ENCODE peak calls at places on chromosomes 13 and 19, in eight cellular contexts. One of them, this sample, is unnamed.

GRCh38 chr13:73970413-73971055 is 163.7 kb downstream of the KLF12 start:
- DNase-seq in fibroblast of lung: no peak
- DNase-seq in gastrocnemius medialis: no peak
- DNase-seq in colonic mucosa: no peak
- DNase-seq in prostate gland: no peak
- DNase-seq in aorta: no peak
- DNase-seq in kidney: no peak
- DNase-seq in stomach: no peak
- DNase-seq in this sample: no peak

GRCh38 chr13:30739646-30740642 is 4.6 kb downstream of the ALOX5AP start:
- DNase-seq in fibroblast of lung: peak; percentile 99
- DNase-seq in gastrocnemius medialis: no peak
- DNase-seq in colonic mucosa: no peak
- DNase-seq in prostate gland: no peak
- DNase-seq in aorta: no peak
- DNase-seq in kidney: no peak
- DNase-seq in stomach: peak; percentile 27
- DNase-seq in this sample: no peak

GRCh38 chr13:106433066-106433465 is 102.4 kb downstream of the EFNB2 start:
- DNase-seq in fibroblast of lung: no peak
- DNase-seq in gastrocnemius medialis: no peak
- DNase-seq in colonic mucosa: no peak
- DNase-seq in prostate gland: no peak
- DNase-seq in aorta: no peak
- DNase-seq in kidney: no peak
- DNase-seq in stomach: no peak
- DNase-seq in this sample: no peak

GRCh38 chr19:48501446-48501960 is 10.1 kb downstream of the LMTK3 start:
- DNase-seq in fibroblast of lung: no peak
- DNase-seq in gastrocnemius medialis: no peak
- DNase-seq in colonic mucosa: peak; percentile 77
- DNase-seq in prostate gland: peak; percentile 93
- DNase-seq in aorta: peak; percentile 53
- DNase-seq in kidney: peak; percentile 94
- DNase-seq in stomach: peak; percentile 70
- DNase-seq in this sample: peak; percentile 72

GRCh38 chr19:16423891-16424290 is 47.9 kb downstream of the EPS15L1 start:
- DNase-seq in fibroblast of lung: no peak
- DNase-seq in gastrocnemius medialis: no peak
- DNase-seq in colonic mucosa: no peak
- DNase-seq in prostate gland: no peak
- DNase-seq in aorta: no peak
- DNase-seq in kidney: no peak
- DNase-seq in stomach: no peak
- DNase-seq in this sample: no peak

GRCh38 chr19:5186293-5187050 is 154.1 kb downstream of the PTPRS start:
- DNase-seq in fibroblast of lung: peak; percentile 73
- DNase-seq in gastrocnemius medialis: no peak
- DNase-seq in colonic mucosa: no peak
- DNase-seq in prostate gland: no peak
- DNase-seq in aorta: no peak
- DNase-seq in kidney: peak; percentile 10
- DNase-seq in stomach: no peak
- DNase-seq in this sample: no peak

GRCh38 chr19:46624958-46625661 is at the start of gene PTGIR:
- DNase-seq in fibroblast of lung: peak; percentile 67
- DNase-seq in gastrocnemius medialis: peak; percentile 63
- DNase-seq in colonic mucosa: peak; percentile 59
- DNase-seq in prostate gland: no peak
- DNase-seq in aorta: peak; percentile 93
- DNase-seq in kidney: peak; percentile 92
- DNase-seq in stomach: no peak
- DNase-seq in this sample: peak; percentile 46

GRCh38 chr19:45117167-45117594 is 24.2 kb downstream of the PPP1R37 start:
- DNase-seq in fibroblast of lung: peak; percentile 58
- DNase-seq in gastrocnemius medialis: no peak
- DNase-seq in colonic mucosa: no peak
- DNase-seq in prostate gland: no peak
- DNase-seq in aorta: no peak
- DNase-seq in kidney: no peak
- DNase-seq in stomach: no peak
- DNase-seq in this sample: no peak

GRCh38 chr13:89936256-89936655 is 1411.2 kb upstream of the MIR17HG start:
- DNase-seq in fibroblast of lung: no peak
- DNase-seq in gastrocnemius medialis: no peak
- DNase-seq in colonic mucosa: no peak
- DNase-seq in prostate gland: no peak
- DNase-seq in aorta: no peak
- DNase-seq in kidney: no peak
- DNase-seq in stomach: no peak
- DNase-seq in this sample: no peak

GRCh38 chr19:33150852-33151518 is 19.1 kb downstream of the WDR88 start:
- DNase-seq in fibroblast of lung: no peak
- DNase-seq in gastrocnemius medialis: no peak
- DNase-seq in colonic mucosa: no peak
- DNase-seq in prostate gland: no peak
- DNase-seq in aorta: no peak
- DNase-seq in kidney: no peak
- DNase-seq in stomach: no peak
- DNase-seq in this sample: no peak

GRCh38 chr19:3054972-3055740 is 7.1 kb downstream of the TLE5 start:
- DNase-seq in fibroblast of lung: peak; percentile 56
- DNase-seq in gastrocnemius medialis: no peak
- DNase-seq in colonic mucosa: no peak
- DNase-seq in prostate gland: peak; percentile 59
- DNase-seq in aorta: no peak
- DNase-seq in kidney: no peak
- DNase-seq in stomach: no peak
- DNase-seq in this sample: no peak
- H3K4me1 ChIP-seq in fibroblast of lung: peaks cover 8% of the 10 kb centered on the region
- H3K4me1 ChIP-seq in gastrocnemius medialis: peaks cover 51% of the 10 kb centered on the region
- H3K4me1 ChIP-seq in colonic mucosa: no peaks in the 10 kb centered on the region
- H3K4me1 ChIP-seq in prostate gland: peaks cover 35% of the 10 kb centered on the region
- H3K4me1 ChIP-seq in aorta: no peaks in the 10 kb centered on the region
- H3K4me1 ChIP-seq in kidney: peaks cover 37% of the 10 kb centered on the region
- H3K4me1 ChIP-seq in stomach: peaks cover 53% of the 10 kb centered on the region
- H3K4me1 ChIP-seq in this sample: peaks cover 18% of the 10 kb centered on the region

GRCh38 chr19:23867895-23868294 is 46.8 kb upstream of the ZNF726 start:
- DNase-seq in fibroblast of lung: no peak
- DNase-seq in gastrocnemius medialis: no peak
- DNase-seq in colonic mucosa: no peak
- DNase-seq in prostate gland: no peak
- DNase-seq in aorta: no peak
- DNase-seq in kidney: no peak
- DNase-seq in stomach: no peak
- DNase-seq in this sample: no peak

GRCh38 chr19:23872282-23872919 is 42.3 kb upstream of the ZNF726 start:
- DNase-seq in fibroblast of lung: no peak
- DNase-seq in gastrocnemius medialis: no peak
- DNase-seq in colonic mucosa: no peak
- DNase-seq in prostate gland: no peak
- DNase-seq in aorta: no peak
- DNase-seq in kidney: no peak
- DNase-seq in stomach: no peak
- DNase-seq in this sample: no peak

GRCh38 chr19:23868630-23869029 is 46.1 kb upstream of the ZNF726 start:
- DNase-seq in fibroblast of lung: no peak
- DNase-seq in gastrocnemius medialis: no peak
- DNase-seq in colonic mucosa: no peak
- DNase-seq in prostate gland: no peak
- DNase-seq in aorta: no peak
- DNase-seq in kidney: no peak
- DNase-seq in stomach: no peak
- DNase-seq in this sample: no peak
- H3K9me3 ChIP-seq in fibroblast of lung: no peaks in the 10 kb centered on the region
- H3K9me3 ChIP-seq in gastrocnemius medialis: no peaks in the 10 kb centered on the region
- H3K9me3 ChIP-seq in colonic mucosa: no peaks in the 10 kb centered on the region
- H3K9me3 ChIP-seq in prostate gland: no peaks in the 10 kb centered on the region
- H3K9me3 ChIP-seq in aorta: peaks cover 1% of the 10 kb centered on the region
- H3K9me3 ChIP-seq in kidney: no peaks in the 10 kb centered on the region
- H3K9me3 ChIP-seq in stomach: no peaks in the 10 kb centered on the region
- H3K9me3 ChIP-seq in this sample: peaks cover 3% of the 10 kb centered on the region

GRCh38 chr13:46575321-46575721 is 22.4 kb downstream of the LRCH1 start:
- DNase-seq in fibroblast of lung: peak; percentile 64
- DNase-seq in gastrocnemius medialis: no peak
- DNase-seq in colonic mucosa: no peak
- DNase-seq in prostate gland: no peak
- DNase-seq in aorta: no peak
- DNase-seq in kidney: no peak
- DNase-seq in stomach: no peak
- DNase-seq in this sample: no peak

GRCh38 chr13:46578590-46578975 is 25.6 kb downstream of the LRCH1 start:
- DNase-seq in fibroblast of lung: no peak
- DNase-seq in gastrocnemius medialis: no peak
- DNase-seq in colonic mucosa: no peak
- DNase-seq in prostate gland: no peak
- DNase-seq in aorta: no peak
- DNase-seq in kidney: no peak
- DNase-seq in stomach: no peak
- DNase-seq in this sample: no peak

GRCh38 chr13:46572758-46573384 is 19.9 kb downstream of the LRCH1 start:
- DNase-seq in fibroblast of lung: no peak
- DNase-seq in gastrocnemius medialis: no peak
- DNase-seq in colonic mucosa: no peak
- DNase-seq in prostate gland: no peak
- DNase-seq in aorta: no peak
- DNase-seq in kidney: no peak
- DNase-seq in stomach: no peak
- DNase-seq in this sample: no peak

GRCh38 chr13:46577656-46578589 is 25.0 kb downstream of the LRCH1 start:
- DNase-seq in fibroblast of lung: peak; percentile 51
- DNase-seq in gastrocnemius medialis: no peak
- DNase-seq in colonic mucosa: no peak
- DNase-seq in prostate gland: no peak
- DNase-seq in aorta: no peak
- DNase-seq in kidney: no peak
- DNase-seq in stomach: no peak
- DNase-seq in this sample: no peak

DNA sequence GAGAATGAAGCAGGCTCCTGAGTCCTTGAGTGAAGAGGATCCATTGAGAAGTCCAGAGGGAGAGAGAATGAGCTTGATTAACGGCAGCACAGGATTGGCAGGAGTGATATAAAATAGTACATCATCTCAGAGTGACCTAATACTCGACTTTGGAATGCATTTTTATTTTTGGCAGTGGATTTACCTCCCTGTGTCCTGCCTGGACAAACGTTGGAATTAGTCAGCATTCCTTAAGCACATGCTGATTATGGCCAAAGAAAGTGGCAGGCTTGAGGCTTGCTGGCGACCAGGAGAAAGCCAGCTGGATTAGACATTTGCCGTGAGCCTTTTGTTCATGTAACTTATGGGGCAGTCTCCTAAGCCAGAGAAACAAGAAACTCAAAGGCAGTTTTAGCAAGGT is 22.9 kb downstream of the LRCH1 start:
- DNase-seq in fibroblast of lung: peak; percentile 97
- DNase-seq in gastrocnemius medialis: no peak
- DNase-seq in colonic mucosa: no peak
- DNase-seq in prostate gland: no peak
- DNase-seq in aorta: no peak
- DNase-seq in kidney: no peak
- DNase-seq in stomach: no peak
- DNase-seq in this sample: no peak
- H3K4me1 ChIP-seq in fibroblast of lung: peaks cover 27% of the 10 kb centered on the region
- H3K4me1 ChIP-seq in gastrocnemius medialis: peaks cover 33% of the 10 kb centered on the region
- H3K4me1 ChIP-seq in colonic mucosa: peaks cover 7% of the 10 kb centered on the region
- H3K4me1 ChIP-seq in prostate gland: peaks cover 5% of the 10 kb centered on the region
- H3K4me1 ChIP-seq in aorta: peaks cover 12% of the 10 kb centered on the region
- H3K4me1 ChIP-seq in kidney: peaks cover 41% of the 10 kb centered on the region
- H3K4me1 ChIP-seq in stomach: peaks cover 47% of the 10 kb centered on the region
- H3K4me1 ChIP-seq in this sample: peaks cover 8% of the 10 kb centered on the region

DNA sequence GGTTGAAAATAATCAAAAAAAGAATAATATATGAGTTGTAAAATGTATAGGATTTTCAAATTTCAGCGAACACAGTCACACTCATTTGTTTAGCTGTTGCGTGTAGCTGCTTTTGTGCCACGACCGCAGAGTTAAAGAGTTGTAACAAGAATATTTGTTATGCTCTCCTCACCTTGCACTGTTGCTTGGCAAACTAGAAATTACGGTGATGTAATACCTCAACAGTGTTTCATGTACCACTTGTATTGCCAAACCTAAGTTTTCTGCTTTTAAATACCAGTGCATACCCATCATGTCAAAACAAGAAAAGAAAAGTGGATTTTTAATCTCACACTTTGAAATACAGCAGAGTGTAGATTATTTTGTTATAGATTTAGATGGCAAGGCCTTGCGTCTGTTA is 201.1 kb downstream of the NBEA start:
- DNase-seq in fibroblast of lung: no peak
- DNase-seq in gastrocnemius medialis: no peak
- DNase-seq in colonic mucosa: no peak
- DNase-seq in prostate gland: no peak
- DNase-seq in aorta: no peak
- DNase-seq in kidney: no peak
- DNase-seq in stomach: no peak
- DNase-seq in this sample: no peak
- H3K9me3 ChIP-seq in fibroblast of lung: no peaks in the 10 kb centered on the region
- H3K9me3 ChIP-seq in gastrocnemius medialis: no peaks in the 10 kb centered on the region
- H3K9me3 ChIP-seq in colonic mucosa: no peaks in the 10 kb centered on the region
- H3K9me3 ChIP-seq in prostate gland: no peaks in the 10 kb centered on the region
- H3K9me3 ChIP-seq in aorta: no peaks in the 10 kb centered on the region
- H3K9me3 ChIP-seq in kidney: no peaks in the 10 kb centered on the region
- H3K9me3 ChIP-seq in stomach: no peaks in the 10 kb centered on the region
- H3K9me3 ChIP-seq in this sample: no peaks in the 10 kb centered on the region

GRCh38 chr13:91358384-91358776 is 10.9 kb downstream of the MIR17HG start:
- DNase-seq in fibroblast of lung: no peak
- DNase-seq in gastrocnemius medialis: no peak
- DNase-seq in colonic mucosa: no peak
- DNase-seq in prostate gland: no peak
- DNase-seq in aorta: no peak
- DNase-seq in kidney: no peak
- DNase-seq in stomach: peak; percentile 28
- DNase-seq in this sample: no peak
- H3K4me1 ChIP-seq in fibroblast of lung: no peaks in the 10 kb centered on the region
- H3K4me1 ChIP-seq in gastrocnemius medialis: peaks cover 5% of the 10 kb centered on the region
- H3K4me1 ChIP-seq in colonic mucosa: no peaks in the 10 kb centered on the region
- H3K4me1 ChIP-seq in prostate gland: no peaks in the 10 kb centered on the region
- H3K4me1 ChIP-seq in aorta: peaks cover 11% of the 10 kb centered on the region
- H3K4me1 ChIP-seq in kidney: no peaks in the 10 kb centered on the region
- H3K4me1 ChIP-seq in stomach: no peaks in the 10 kb centered on the region
- H3K4me1 ChIP-seq in this sample: no peaks in the 10 kb centered on the region

GRCh38 chr19:3321696-3322095 is 44.7 kb upstream of the NFIC start:
- DNase-seq in fibroblast of lung: no peak
- DNase-seq in gastrocnemius medialis: no peak
- DNase-seq in colonic mucosa: no peak
- DNase-seq in prostate gland: no peak
- DNase-seq in aorta: peak; percentile 12
- DNase-seq in kidney: peak; percentile 41
- DNase-seq in stomach: no peak
- DNase-seq in this sample: no peak
- H3K9me3 ChIP-seq in fibroblast of lung: no peaks in the 10 kb centered on the region
- H3K9me3 ChIP-seq in gastrocnemius medialis: no peaks in the 10 kb centered on the region
- H3K9me3 ChIP-seq in colonic mucosa: no peaks in the 10 kb centered on the region
- H3K9me3 ChIP-seq in prostate gland: no peaks in the 10 kb centered on the region
- H3K9me3 ChIP-seq in aorta: no peaks in the 10 kb centered on the region
- H3K9me3 ChIP-seq in kidney: no peaks in the 10 kb centered on the region
- H3K9me3 ChIP-seq in stomach: no peaks in the 10 kb centered on the region
- H3K9me3 ChIP-seq in this sample: no peaks in the 10 kb centered on the region